ENCODE peak calls at places on chromosomes 1 and 21, in five cellular contexts. I is SHP77, K is HCT116, Z is midbrain, G is fibroblast of pulmonary artery. C is an unnamed sample.
A peak's percentile ranks its signal among the peaks of the same experiment; 100 is the strongest.

GRCh38 chr1:225998560-225999226 is 450 bp downstream of the SDE2 start:
- DNase-seq in G (peak; percentile 25), K (no peak), Z (no peak), I (no peak), C (peak; percentile 36)

GRCh38 chr1:18951818-18952391 is 4.6 kb downstream of the IFFO2 start:
- DNase-seq in Z (no peak), G (peak; percentile 42), I (no peak), K (no peak), C (no peak)

GRCh38 chr21:38664315-38664714 is 141.4 kb upstream of the ETS2 start:
- DNase-seq in K (no peak), Z (no peak), G (no peak), I (no peak), C (peak; percentile 83)

GRCh38 chr21:35346697-35347096 is 297.6 kb upstream of the RUNX1 start:
- DNase-seq in Z (no peak), I (no peak), G (no peak), K (no peak), C (no peak)

GRCh38 chr1:6343506-6344405 is 49.8 kb downstream of the ACOT7 start:
- DNase-seq in I (peak; percentile 54), K (peak; percentile 45), Z (peak; percentile 47), G (peak; percentile 84), C (peak; percentile 93)

GRCh38 chr1:205983925-205984725 is 19.1 kb downstream of the RAB7B start:
- DNase-seq in G (peak; percentile 69), Z (peak; percentile 81), I (peak; percentile 17), K (peak; percentile 44), C (peak; percentile 85)

GRCh38 chr1:183569141-183569540 is 21.1 kb downstream of the NCF2 start:
- DNase-seq in I (no peak), G (no peak), Z (no peak), K (no peak), C (no peak)

GRCh38 chr1:232966663-232967062 is 16.3 kb downstream of the NTPCR start:
- DNase-seq in Z (no peak), I (no peak), G (no peak), K (no peak), C (no peak)

GRCh38 chr1:28150125-28150780 is 26.2 kb downstream of the PTAFR start:
- DNase-seq in K (no peak), Z (no peak), I (no peak), G (no peak), C (no peak)

GRCh38 chr1:186082235-186082937 is 292.7 kb downstream of the TPR start:
- DNase-seq in I (peak; percentile 98), Z (no peak), G (peak; percentile 91), K (peak; percentile 35), C (no peak)

GRCh38 chr1:1020415-1021009 is 592 bp downstream of the AGRN start:
- DNase-seq in K (no peak), I (no peak), Z (no peak), G (no peak), C (peak; percentile 85)

GRCh38 chr1:156652131-156652991 is 10.4 kb downstream of the BCAN start:
- DNase-seq in K (no peak), G (peak; percentile 62), I (no peak), Z (peak; percentile 10), C (peak; percentile 89)

GRCh38 chr1:158527190-158527815 is 26.9 kb downstream of the OR6Y1 start:
- DNase-seq in K (no peak), Z (peak; percentile 18), I (peak; percentile 76), G (peak; percentile 47), C (peak; percentile 2)

GRCh38 chr1:21759182-21759581 is 23.8 kb downstream of the USP48 start:
- DNase-seq in K (no peak), G (no peak), Z (no peak), I (no peak), C (no peak)

GRCh38 chr1:14842891-14843290 is 244.4 kb downstream of the KAZN start:
- DNase-seq in G (peak; percentile 11), I (no peak), Z (no peak), K (no peak), C (no peak)

GRCh38 chr21:44984792-44985440 is 45.1 kb downstream of the SLX9 start:
- DNase-seq in G (no peak), Z (no peak), I (no peak), K (no peak), C (peak; percentile 86)

GRCh38 chr21:41684381-41685245 is 82.2 kb downstream of the RIPK4 start:
- DNase-seq in Z (no peak), K (no peak), G (peak; percentile 62), I (no peak), C (peak; percentile 41)

GRCh38 chr1:221858758-221859157 is 116.9 kb upstream of the DUSP10 start:
- DNase-seq in Z (no peak), K (no peak), G (peak; percentile 53), I (no peak), C (no peak)

GRCh38 chr1:43995984-43996732 is 4.8 kb downstream of the CCDC24 start:
- DNase-seq in Z (peak; percentile 6), I (no peak), G (no peak), K (no peak), C (no peak)

GRCh38 chr1:151196292-151196800 is 2.0 kb upstream of the PIP5K1A start:
- DNase-seq in G (peak; percentile 91), K (peak; percentile 80), Z (peak; percentile 82), I (peak; percentile 92), C (peak; percentile 66)

GRCh38 chr1:38270241-38270871 is 223.8 kb upstream of the POU3F1 start:
- DNase-seq in I (no peak), K (no peak), G (no peak), Z (no peak), C (peak; percentile 91)

GRCh38 chr21:45207839-45208626 is 79.7 kb downstream of the POFUT2 start:
- DNase-seq in I (no peak), G (no peak), K (no peak), Z (peak; percentile 22), C (no peak)

GRCh38 chr1:167548059-167548932 is 5.3 kb downstream of the CREG1 start:
- DNase-seq in Z (peak; percentile 23), K (no peak), I (no peak), G (peak; percentile 93), C (no peak)

GRCh38 chr1:103220503-103221095 is 112.3 kb upstream of the COL11A1 start:
- DNase-seq in G (peak; percentile 42), I (no peak), Z (no peak), K (no peak), C (no peak)

GRCh38 chr1:229155472-229155871 is 115.4 kb upstream of the RAB4A start:
- DNase-seq in I (no peak), G (no peak), Z (no peak), K (no peak), C (no peak)

GRCh38 chr1:38941527-38942019 is at the start of gene RHBDL2:
- DNase-seq in I (no peak), K (no peak), Z (peak; percentile 75), G (peak; percentile 65), C (peak; percentile 74)

GRCh38 chr1:3684031-3684430 is 31.7 kb downstream of the TP73 start:
- DNase-seq in K (no peak), Z (no peak), I (no peak), G (peak; percentile 14), C (peak; percentile 96)

GRCh38 chr1:225413708-225414375 is 14.0 kb downstream of the LBR start:
- DNase-seq in I (no peak), Z (no peak), G (no peak), K (no peak), C (no peak)

GRCh38 chr1:109089242-109090015 is 1.1 kb upstream of the TMEM167B start:
- DNase-seq in G (peak; percentile 77), Z (peak; percentile 92), K (peak; percentile 41), I (peak; percentile 86), C (peak; percentile 86)

GRCh38 chr1:32208891-32209309 is at the start of gene DCDC2B:
- DNase-seq in K (no peak), I (peak; percentile 98), Z (no peak), G (peak; percentile 51), C (no peak)

GRCh38 chr1:55064071-55064581 is 24.8 kb downstream of the PCSK9 start:
- DNase-seq in I (no peak), K (no peak), G (peak; percentile 15), Z (no peak), C (peak; percentile 47)

GRCh38 chr1:245301162-245301580 is 146.4 kb downstream of the KIF26B start:
- DNase-seq in Z (no peak), I (no peak), G (peak; percentile 89), K (no peak), C (no peak)

GRCh38 chr21:42212261-42212660 is 6.7 kb upstream of the ABCG1 start:
- DNase-seq in Z (no peak), I (no peak), K (no peak), G (no peak), C (no peak)

GRCh38 chr21:33761104-33762036 is 119.1 kb downstream of the ITSN1 start:
- DNase-seq in I (no peak), G (peak; percentile 97), Z (no peak), K (peak; percentile 66), C (no peak)

GRCh38 chr21:42426876-42427480 is 23.3 kb downstream of the UBASH3A start:
- DNase-seq in K (no peak), I (no peak), Z (no peak), G (no peak), C (no peak)

GRCh38 chr1:204443871-204444581 is 32.4 kb upstream of the PPP1R15B start:
- DNase-seq in G (peak; percentile 55), K (no peak), I (no peak), Z (no peak), C (no peak)